ENCODE peak calls at places on chromosomes 2 and 18, in four cellular contexts. S, G, U and B are unnamed samples.

GRCh38 chr2:224178085-224178484 is 139.0 kb upstream of the SERPINE2 start:
- DNase-seq in U (no peak), G (peak; percentile 72), S (peak; percentile 6), B (no peak)

GRCh38 chr2:45168731-45169338 is 159.6 kb upstream of the SIX2 start:
- DNase-seq in U (no peak), G (no peak), S (no peak), B (no peak)

GRCh38 chr2:130824492-130825061 is 12.1 kb upstream of the ARHGEF4 start:
- DNase-seq in S (peak; percentile 95), G (peak; percentile 97), U (peak; percentile 46), B (peak; percentile 51)

GRCh38 chr18:28657836-28658410 is 481.0 kb upstream of the CDH2 start:
- DNase-seq in U (no peak), G (peak; percentile 29), S (no peak), B (no peak)

GRCh38 chr2:53750369-53750768 is 17.2 kb upstream of the CHAC2 start:
- DNase-seq in U (no peak), S (no peak), G (no peak), B (no peak)

GRCh38 chr2:152200101-152200500 is 24.5 kb upstream of the STAM2 start:
- DNase-seq in S (no peak), G (peak; percentile 9), U (no peak), B (no peak)

GRCh38 chr2:144472911-144473310 is 47.0 kb downstream of the ZEB2 start:
- DNase-seq in U (no peak), S (no peak), G (no peak), B (no peak)

GRCh38 chr18:51617167-51617566 is 419.7 kb upstream of the MEX3C start:
- DNase-seq in U (no peak), G (peak; percentile 25), S (no peak), B (no peak)

GRCh38 chr18:12774982-12775381 is 72.1 kb downstream of the PSMG2 start:
- DNase-seq in G (no peak), S (no peak), U (no peak), B (no peak)

GRCh38 chr2:4678937-4679336 is 975.6 kb downstream of the DCDC2C start:
- DNase-seq in S (no peak), G (no peak), U (no peak), B (no peak)